ENCODE peak calls at places on chromosomes 7 and 10, in eight cellular contexts. One of them, this sample, is unnamed.

GRCh38 chr10:131931981-131932380 is 31.2 kb downstream of the PPP2R2D start:
- DNase-seq in BJ: no peak
- DNase-seq in AG04450: no peak
- DNase-seq in glutamatergic neuron: no peak
- DNase-seq in BE2C: no peak
- DNase-seq in RWPE1: no peak
- DNase-seq in sigmoid colon: peak; percentile 60
- DNase-seq in dorsolateral prefrontal cortex: no peak
- DNase-seq in this sample: no peak

GRCh38 chr10:43078175-43078985 is 1.5 kb downstream of the RET start:
- DNase-seq in BJ: no peak
- DNase-seq in AG04450: no peak
- DNase-seq in glutamatergic neuron: no peak
- DNase-seq in BE2C: no peak
- DNase-seq in RWPE1: no peak
- DNase-seq in sigmoid colon: no peak
- DNase-seq in dorsolateral prefrontal cortex: no peak
- DNase-seq in this sample: no peak

GRCh38 chr7:39360766-39361165 is 205.4 kb upstream of the YAE1 start:
- DNase-seq in BJ: no peak
- DNase-seq in AG04450: no peak
- DNase-seq in glutamatergic neuron: no peak
- DNase-seq in BE2C: no peak
- DNase-seq in RWPE1: no peak
- DNase-seq in sigmoid colon: no peak
- DNase-seq in dorsolateral prefrontal cortex: no peak
- DNase-seq in this sample: no peak

GRCh38 chr10:1632141-1632540 is 105.2 kb downstream of the ADARB2 start:
- DNase-seq in BJ: no peak
- DNase-seq in AG04450: no peak
- DNase-seq in glutamatergic neuron: no peak
- DNase-seq in BE2C: no peak
- DNase-seq in RWPE1: no peak
- DNase-seq in sigmoid colon: no peak
- DNase-seq in dorsolateral prefrontal cortex: no peak
- DNase-seq in this sample: no peak

GRCh38 chr7:47266131-47266706 is 315.7 kb downstream of the TNS3 start:
- DNase-seq in BJ: peak; percentile 10
- DNase-seq in AG04450: peak; percentile 20
- DNase-seq in glutamatergic neuron: peak; percentile 72
- DNase-seq in BE2C: peak; percentile 65
- DNase-seq in RWPE1: peak; percentile 75
- DNase-seq in sigmoid colon: peak; percentile 76
- DNase-seq in dorsolateral prefrontal cortex: peak; percentile 66
- DNase-seq in this sample: no peak

GRCh38 chr7:157758468-157759245 is 421.9 kb downstream of the DNAJB6 start:
- DNase-seq in BJ: no peak
- DNase-seq in AG04450: no peak
- DNase-seq in glutamatergic neuron: no peak
- DNase-seq in BE2C: no peak
- DNase-seq in RWPE1: no peak
- DNase-seq in sigmoid colon: no peak
- DNase-seq in dorsolateral prefrontal cortex: no peak
- DNase-seq in this sample: no peak

GRCh38 chr7:102434039-102434481 is 685 bp downstream of the ORAI2 start:
- DNase-seq in BJ: no peak
- DNase-seq in AG04450: no peak
- DNase-seq in glutamatergic neuron: no peak
- DNase-seq in BE2C: no peak
- DNase-seq in RWPE1: no peak
- DNase-seq in sigmoid colon: no peak
- DNase-seq in dorsolateral prefrontal cortex: no peak
- DNase-seq in this sample: no peak

GRCh38 chr7:123208793-123209192 is 9.0 kb upstream of the SLC13A1 start:
- DNase-seq in BJ: no peak
- DNase-seq in AG04450: no peak
- DNase-seq in glutamatergic neuron: no peak
- DNase-seq in BE2C: peak; percentile 36
- DNase-seq in RWPE1: no peak
- DNase-seq in sigmoid colon: no peak
- DNase-seq in dorsolateral prefrontal cortex: no peak
- DNase-seq in this sample: no peak

GRCh38 chr7:36430171-36430570 is 40.5 kb downstream of the ANLN start:
- DNase-seq in BJ: no peak
- DNase-seq in AG04450: no peak
- DNase-seq in glutamatergic neuron: no peak
- DNase-seq in BE2C: no peak
- DNase-seq in RWPE1: no peak
- DNase-seq in sigmoid colon: no peak
- DNase-seq in dorsolateral prefrontal cortex: no peak
- DNase-seq in this sample: no peak

GRCh38 chr10:12041766-12042408 is 722 bp downstream of the UPF2 start:
- DNase-seq in BJ: no peak
- DNase-seq in AG04450: no peak
- DNase-seq in glutamatergic neuron: no peak
- DNase-seq in BE2C: no peak
- DNase-seq in RWPE1: peak; percentile 16
- DNase-seq in sigmoid colon: no peak
- DNase-seq in dorsolateral prefrontal cortex: no peak
- DNase-seq in this sample: no peak

GRCh38 chr10:102678842-102679289 is 34.6 kb downstream of the TRIM8 start:
- DNase-seq in BJ: no peak
- DNase-seq in AG04450: no peak
- DNase-seq in glutamatergic neuron: peak; percentile 86
- DNase-seq in BE2C: peak; percentile 86
- DNase-seq in RWPE1: no peak
- DNase-seq in sigmoid colon: peak; percentile 69
- DNase-seq in dorsolateral prefrontal cortex: peak; percentile 78
- DNase-seq in this sample: no peak

GRCh38 chr7:100942038-100942774 is 7.1 kb upstream of the MUC3A start:
- DNase-seq in BJ: peak; percentile 27
- DNase-seq in AG04450: no peak
- DNase-seq in glutamatergic neuron: no peak
- DNase-seq in BE2C: no peak
- DNase-seq in RWPE1: peak; percentile 38
- DNase-seq in sigmoid colon: no peak
- DNase-seq in dorsolateral prefrontal cortex: no peak
- DNase-seq in this sample: no peak

GRCh38 chr7:127460077-127460476 is 67.6 kb upstream of the ZNF800 start:
- DNase-seq in BJ: no peak
- DNase-seq in AG04450: no peak
- DNase-seq in glutamatergic neuron: no peak
- DNase-seq in BE2C: no peak
- DNase-seq in RWPE1: no peak
- DNase-seq in sigmoid colon: no peak
- DNase-seq in dorsolateral prefrontal cortex: no peak
- DNase-seq in this sample: no peak

GRCh38 chr7:149692557-149692982 is 80.8 kb downstream of the ZNF467 start:
- DNase-seq in BJ: no peak
- DNase-seq in AG04450: no peak
- DNase-seq in glutamatergic neuron: peak; percentile 69
- DNase-seq in BE2C: no peak
- DNase-seq in RWPE1: no peak
- DNase-seq in sigmoid colon: no peak
- DNase-seq in dorsolateral prefrontal cortex: no peak
- DNase-seq in this sample: no peak

GRCh38 chr10:16606923-16607322 is 85.2 kb upstream of the C1QL3 start:
- DNase-seq in BJ: no peak
- DNase-seq in AG04450: no peak
- DNase-seq in glutamatergic neuron: no peak
- DNase-seq in BE2C: no peak
- DNase-seq in RWPE1: no peak
- DNase-seq in sigmoid colon: no peak
- DNase-seq in dorsolateral prefrontal cortex: no peak
- DNase-seq in this sample: no peak

GRCh38 chr10:27637601-27638000 is 108.0 kb downstream of the MKX start:
- DNase-seq in BJ: no peak
- DNase-seq in AG04450: no peak
- DNase-seq in glutamatergic neuron: no peak
- DNase-seq in BE2C: no peak
- DNase-seq in RWPE1: no peak
- DNase-seq in sigmoid colon: no peak
- DNase-seq in dorsolateral prefrontal cortex: no peak
- DNase-seq in this sample: no peak

GRCh38 chr7:71637578-71637977 is 505.6 kb downstream of the GALNT17 start:
- DNase-seq in BJ: no peak
- DNase-seq in AG04450: no peak
- DNase-seq in glutamatergic neuron: peak; percentile 27
- DNase-seq in BE2C: no peak
- DNase-seq in RWPE1: no peak
- DNase-seq in sigmoid colon: no peak
- DNase-seq in dorsolateral prefrontal cortex: no peak
- DNase-seq in this sample: no peak

GRCh38 chr7:137789215-137789899 is 57.4 kb downstream of the DGKI start:
- DNase-seq in BJ: no peak
- DNase-seq in AG04450: no peak
- DNase-seq in glutamatergic neuron: no peak
- DNase-seq in BE2C: no peak
- DNase-seq in RWPE1: no peak
- DNase-seq in sigmoid colon: no peak
- DNase-seq in dorsolateral prefrontal cortex: no peak
- DNase-seq in this sample: no peak

GRCh38 chr7:116234517-116235200 is 24.3 kb downstream of the TES start:
- DNase-seq in BJ: no peak
- DNase-seq in AG04450: no peak
- DNase-seq in glutamatergic neuron: no peak
- DNase-seq in BE2C: no peak
- DNase-seq in RWPE1: no peak
- DNase-seq in sigmoid colon: no peak
- DNase-seq in dorsolateral prefrontal cortex: no peak
- DNase-seq in this sample: no peak

GRCh38 chr10:117752103-117752502 is 209.6 kb downstream of the EMX2 start:
- DNase-seq in BJ: no peak
- DNase-seq in AG04450: no peak
- DNase-seq in glutamatergic neuron: no peak
- DNase-seq in BE2C: no peak
- DNase-seq in RWPE1: no peak
- DNase-seq in sigmoid colon: no peak
- DNase-seq in dorsolateral prefrontal cortex: no peak
- DNase-seq in this sample: no peak
- TF ChIP-seq CTCF in BJ: no peak
- TF ChIP-seq CTCF in AG04450: no peak
- TF ChIP-seq CTCF in glutamatergic neuron: no peak
- TF ChIP-seq CTCF in BE2C: no peak
- TF ChIP-seq CTCF in RWPE1: no peak
- TF ChIP-seq CTCF in sigmoid colon: no peak
- TF ChIP-seq CTCF in dorsolateral prefrontal cortex: no peak
- TF ChIP-seq CTCF in this sample: no peak

GRCh38 chr10:4704034-4704545 is 121.9 kb upstream of the AKR1E2 start:
- DNase-seq in BJ: peak; percentile 60
- DNase-seq in AG04450: no peak
- DNase-seq in glutamatergic neuron: no peak
- DNase-seq in BE2C: no peak
- DNase-seq in RWPE1: peak; percentile 64
- DNase-seq in sigmoid colon: no peak
- DNase-seq in dorsolateral prefrontal cortex: no peak
- DNase-seq in this sample: no peak

GRCh38 chr10:4710858-4711257 is 115.1 kb upstream of the AKR1E2 start:
- DNase-seq in BJ: no peak
- DNase-seq in AG04450: no peak
- DNase-seq in glutamatergic neuron: no peak
- DNase-seq in BE2C: no peak
- DNase-seq in RWPE1: no peak
- DNase-seq in sigmoid colon: no peak
- DNase-seq in dorsolateral prefrontal cortex: no peak
- DNase-seq in this sample: no peak

DNA sequence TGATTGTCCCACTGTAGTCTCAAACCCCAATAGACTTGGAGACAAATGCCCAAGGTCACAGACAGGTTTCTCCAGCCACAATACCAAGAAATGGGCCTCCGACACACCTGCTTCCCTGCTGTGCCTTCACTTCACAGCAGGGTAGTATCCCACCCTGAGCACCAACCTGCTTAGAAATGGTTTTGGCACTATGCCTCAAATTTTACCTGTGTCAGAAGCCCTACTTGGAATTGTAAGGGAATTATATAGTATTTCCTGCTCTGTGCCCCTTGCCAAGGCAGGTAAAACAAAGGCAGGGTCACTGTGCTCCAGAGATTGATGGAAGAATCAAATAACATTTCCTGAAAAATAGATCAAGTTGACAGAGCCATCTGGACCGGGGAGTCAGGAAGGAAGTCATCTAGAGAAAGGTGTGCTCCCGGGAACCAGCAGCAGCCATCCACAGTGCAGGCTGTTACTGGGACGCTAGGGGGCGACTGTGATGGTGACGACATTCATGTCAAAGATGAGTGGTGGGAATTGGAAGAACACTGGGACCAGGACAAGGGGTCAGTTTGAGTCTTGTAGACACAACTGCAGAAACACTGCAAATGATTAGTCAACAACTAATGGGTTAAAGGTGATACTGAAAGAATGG is 117.8 kb upstream of the AKR1E2 start:
- DNase-seq in BJ: no peak
- DNase-seq in AG04450: no peak
- DNase-seq in glutamatergic neuron: peak; percentile 47
- DNase-seq in BE2C: peak; percentile 36
- DNase-seq in RWPE1: no peak
- DNase-seq in sigmoid colon: no peak
- DNase-seq in dorsolateral prefrontal cortex: no peak
- DNase-seq in this sample: no peak
- TF ChIP-seq CTCF in BJ: no peak
- TF ChIP-seq CTCF in AG04450: no peak
- TF ChIP-seq CTCF in glutamatergic neuron: peak; percentile 59
- TF ChIP-seq CTCF in BE2C: peak; percentile 54
- TF ChIP-seq CTCF in RWPE1: no peak
- TF ChIP-seq CTCF in sigmoid colon: no peak
- TF ChIP-seq CTCF in dorsolateral prefrontal cortex: no peak
- TF ChIP-seq CTCF in this sample: no peak

DNA sequence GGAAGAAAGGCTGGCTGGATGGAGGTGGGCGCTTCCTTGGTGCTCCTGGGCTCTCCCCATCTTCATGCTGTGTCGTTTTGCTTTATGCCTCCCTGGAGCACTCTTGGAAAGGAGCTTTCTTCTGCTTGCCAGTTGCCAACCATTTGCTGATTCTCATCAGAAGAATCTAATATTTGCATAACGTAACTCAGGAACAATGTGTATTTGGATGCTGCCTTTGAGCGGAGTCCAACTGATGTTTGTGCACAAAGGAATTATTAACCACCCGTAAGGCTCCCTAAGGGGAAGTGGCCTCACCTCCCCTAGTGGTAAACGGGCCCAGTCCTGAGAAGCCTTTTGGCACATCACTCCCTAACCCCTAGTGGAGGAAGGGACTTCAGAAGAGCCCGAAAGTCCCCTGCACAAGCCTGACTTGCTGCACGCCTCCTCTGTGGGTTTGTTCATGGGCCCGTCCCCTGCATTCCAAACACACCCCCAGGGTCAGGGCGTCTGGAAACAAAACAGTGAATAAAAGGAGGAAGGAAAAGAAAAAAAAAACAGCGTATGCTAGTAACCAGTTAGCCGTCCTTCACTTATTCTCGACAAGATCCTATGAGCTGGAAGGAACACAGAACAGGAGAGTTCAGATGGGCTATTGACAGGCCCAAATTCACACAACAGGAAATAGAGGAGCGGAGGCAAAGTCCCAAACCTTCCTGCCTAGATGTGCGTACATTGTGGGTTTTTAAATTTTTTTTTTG is 602.2 kb downstream of the LRMDA start:
- DNase-seq in BJ: no peak
- DNase-seq in AG04450: no peak
- DNase-seq in glutamatergic neuron: no peak
- DNase-seq in BE2C: no peak
- DNase-seq in RWPE1: no peak
- DNase-seq in sigmoid colon: no peak
- DNase-seq in dorsolateral prefrontal cortex: no peak
- DNase-seq in this sample: no peak
- TF ChIP-seq CTCF in BJ: peak; percentile 20
- TF ChIP-seq CTCF in AG04450: no peak
- TF ChIP-seq CTCF in glutamatergic neuron: no peak
- TF ChIP-seq CTCF in BE2C: no peak
- TF ChIP-seq CTCF in RWPE1: no peak
- TF ChIP-seq CTCF in sigmoid colon: no peak
- TF ChIP-seq CTCF in dorsolateral prefrontal cortex: no peak
- TF ChIP-seq CTCF in this sample: no peak

GRCh38 chr7:125383324-125383723 is 453.7 kb upstream of the POT1 start:
- DNase-seq in BJ: no peak
- DNase-seq in AG04450: no peak
- DNase-seq in glutamatergic neuron: no peak
- DNase-seq in BE2C: no peak
- DNase-seq in RWPE1: peak; percentile 2
- DNase-seq in sigmoid colon: no peak
- DNase-seq in dorsolateral prefrontal cortex: no peak
- DNase-seq in this sample: no peak
- TF ChIP-seq CTCF in BJ: no peak
- TF ChIP-seq CTCF in AG04450: no peak
- TF ChIP-seq CTCF in glutamatergic neuron: no peak
- TF ChIP-seq CTCF in BE2C: peak; percentile 30
- TF ChIP-seq CTCF in RWPE1: peak; percentile 11
- TF ChIP-seq CTCF in sigmoid colon: no peak
- TF ChIP-seq CTCF in dorsolateral prefrontal cortex: no peak
- TF ChIP-seq CTCF in this sample: no peak